ENCODE peak calls at places on chromosomes 1 and 21, in five cellular contexts. G, R, H, W and P are unnamed samples.

GRCh38 chr1:223041481-223041880 is 101.6 kb downstream of the TLR5 start:
- DNase-seq in G (no peak), R (no peak), H (no peak), W (no peak), P (no peak)

GRCh38 chr21:43341349-43342163 is 85.4 kb downstream of the SIK1 start:
- DNase-seq in R (no peak), G (peak; percentile 54), W (no peak), H (no peak), P (no peak)

GRCh38 chr1:228166170-228166936 is 749 bp downstream of the IBA57 start:
- DNase-seq in W (peak; percentile 77), H (no peak), R (peak; percentile 86), G (peak; percentile 74), P (peak; percentile 54)

GRCh38 chr1:152013664-152014237 is 20.1 kb upstream of the S100A10 start:
- DNase-seq in G (no peak), H (peak; percentile 48), R (no peak), W (no peak), P (no peak)

GRCh38 chr1:172973424-172973823 is 77.3 kb downstream of the TNFSF18 start:
- DNase-seq in H (no peak), G (no peak), R (no peak), W (peak; percentile 74), P (no peak)

GRCh38 chr1:41044197-41044596 is 22.7 kb upstream of the SLFNL1 start:
- DNase-seq in R (no peak), H (peak; percentile 59), W (no peak), G (no peak), P (no peak)

GRCh38 chr21:42583150-42583991 is 69.7 kb downstream of the SLC37A1 start:
- DNase-seq in W (peak; percentile 14), H (no peak), G (no peak), R (peak; percentile 25), P (no peak)

GRCh38 chr1:200224315-200224714 is 185.5 kb downstream of the ZNF281 start:
- DNase-seq in H (no peak), G (no peak), W (no peak), R (no peak), P (no peak)

GRCh38 chr1:24786191-24786590 is 40.9 kb downstream of the CLIC4 start:
- DNase-seq in H (no peak), G (no peak), W (no peak), R (no peak), P (no peak)

GRCh38 chr21:41698071-41698470 is 68.8 kb downstream of the RIPK4 start:
- DNase-seq in H (no peak), W (no peak), G (no peak), R (no peak), P (no peak)

GRCh38 chr1:207181838-207182237 is 77.8 kb downstream of the C4BPA start:
- DNase-seq in G (no peak), H (peak; percentile 23), R (no peak), W (no peak), P (no peak)

GRCh38 chr1:209875510-209875909 is 47.7 kb downstream of the UTP25 start:
- DNase-seq in R (no peak), G (peak; percentile 33), H (peak; percentile 51), W (no peak), P (no peak)

GRCh38 chr1:162616848-162617247 is 15.4 kb upstream of the DDR2 start:
- DNase-seq in G (no peak), R (no peak), H (no peak), W (no peak), P (no peak)

GRCh38 chr1:154478639-154479038 is 23.4 kb upstream of the TDRD10 start:
- DNase-seq in G (no peak), R (no peak), W (no peak), H (peak; percentile 34), P (no peak)

GRCh38 chr1:153490272-153491051 is 30.0 kb upstream of the S100A7 start:
- DNase-seq in R (peak; percentile 92), H (no peak), W (peak; percentile 81), G (peak; percentile 47), P (no peak)

GRCh38 chr1:53576381-53576801 is 117.2 kb downstream of the DMRTB1 start:
- DNase-seq in W (peak; percentile 15), G (no peak), H (no peak), R (peak; percentile 31), P (no peak)

GRCh38 chr21:26888256-26888655 is 43.0 kb upstream of the ADAMTS1 start:
- DNase-seq in W (no peak), G (no peak), R (no peak), H (no peak), P (no peak)

GRCh38 chr1:227915564-227916553 is 31.9 kb downstream of the WNT9A start:
- DNase-seq in W (no peak), R (no peak), H (no peak), G (no peak), P (no peak)

GRCh38 chr1:165431079-165431478 is 13.8 kb downstream of the RXRG start:
- DNase-seq in G (no peak), R (no peak), H (no peak), W (no peak), P (no peak)

GRCh38 chr1:83619497-83619896 is 379.4 kb downstream of the TTLL7 start:
- DNase-seq in W (no peak), R (no peak), H (no peak), G (no peak), P (no peak)

GRCh38 chr1:94258873-94259331 is 21.5 kb upstream of the ARHGAP29 start:
- DNase-seq in R (peak; percentile 80), G (no peak), W (peak; percentile 50), H (peak; percentile 85), P (no peak)

GRCh38 chr1:188904201-188904600 is 1573.5 kb downstream of the BRINP3 start:
- DNase-seq in H (peak; percentile 12), W (no peak), R (no peak), G (no peak), P (no peak)

GRCh38 chr1:150234309-150234646 is 1.6 kb downstream of the ANP32E start:
- DNase-seq in W (no peak), R (no peak), H (peak; percentile 76), G (no peak), P (no peak)

GRCh38 chr1:20184481-20184900 is 1.4 kb upstream of the UBXN10 start:
- DNase-seq in R (no peak), W (no peak), G (no peak), H (no peak), P (no peak)

GRCh38 chr21:45622416-45623097 is 21.0 kb upstream of the PCBP3 start:
- DNase-seq in W (no peak), H (no peak), R (peak; percentile 46), G (no peak), P (no peak)

GRCh38 chr1:25204797-25205441 is 27.4 kb downstream of the SYF2 start:
- DNase-seq in R (no peak), H (peak; percentile 21), W (no peak), G (peak; percentile 42), P (no peak)

GRCh38 chr1:22341791-22342605 is 109.7 kb upstream of the ZBTB40 start:
- DNase-seq in H (peak; percentile 43), R (no peak), G (no peak), W (no peak), P (no peak)

GRCh38 chr1:183676515-183677189 is 23.5 kb upstream of the APOBEC4 start:
- DNase-seq in H (no peak), W (no peak), G (no peak), R (no peak), P (no peak)

GRCh38 chr1:41783189-41783639 is 135.5 kb downstream of the HIVEP3 start:
- DNase-seq in R (no peak), G (peak; percentile 36), H (peak; percentile 71), W (no peak), P (no peak)

GRCh38 chr1:154419620-154420020 is 14.5 kb downstream of the IL6R start:
- DNase-seq in R (peak; percentile 98), W (peak; percentile 95), H (peak; percentile 96), G (no peak), P (no peak)

GRCh38 chr1:232911027-232911599 is 39.3 kb upstream of the NTPCR start:
- DNase-seq in W (no peak), G (no peak), H (no peak), R (no peak), P (no peak)

GRCh38 chr1:206004269-206004800 is 1.1 kb upstream of the RAB7B start:
- DNase-seq in W (no peak), R (no peak), H (no peak), G (no peak), P (no peak)

GRCh38 chr1:24635195-24635843 is 7.8 kb upstream of the SRRM1 start:
- DNase-seq in R (no peak), G (peak; percentile 60), W (no peak), H (peak; percentile 79), P (no peak)

GRCh38 chr1:151847867-151848596 is 5.5 kb downstream of the THEM5 start:
- DNase-seq in H (peak; percentile 92), G (no peak), R (peak; percentile 58), W (no peak), P (no peak)

GRCh38 chr1:39187276-39188046 is 17.0 kb upstream of the MACF1 start:
- DNase-seq in G (no peak), R (no peak), W (no peak), H (no peak), P (no peak)

GRCh38 chr21:42850866-42851391 is 28.4 kb downstream of the WDR4 start:
- DNase-seq in W (no peak), H (no peak), R (no peak), G (peak; percentile 23), P (no peak)

GRCh38 chr1:144101397-144102050 is 129.7 kb upstream of the FAM72C start:
- DNase-seq in H (peak; percentile 1), G (no peak), R (peak; percentile 75), W (peak; percentile 58), P (peak; percentile 23)

DNA sequence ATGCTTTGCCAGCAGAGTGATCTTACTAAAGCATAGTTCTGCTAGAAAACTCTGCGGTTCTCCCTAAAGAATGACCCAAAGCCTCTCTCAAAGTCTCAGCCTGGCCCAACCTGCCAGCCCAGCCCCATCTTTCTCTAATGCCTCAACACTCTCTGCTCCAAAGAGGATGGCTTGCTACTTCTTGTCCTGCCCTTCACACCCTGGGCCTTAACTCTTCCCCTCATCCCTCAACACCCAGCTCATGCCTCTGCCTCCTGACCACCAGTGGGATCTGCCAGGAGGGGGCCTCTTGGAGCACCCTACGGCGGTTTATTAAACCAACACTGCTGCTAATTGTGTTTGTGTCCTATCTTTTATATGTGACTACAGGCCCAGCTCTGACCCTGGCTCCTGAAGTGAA is 52.4 kb downstream of the CD58 start:
- DNase-seq in G (no peak), W (no peak), H (no peak), R (no peak), P (no peak)
- H3K9me3 ChIP-seq in G (no peaks in the 10 kb centered on the region), W (no peaks in the 10 kb centered on the region), H (no peaks in the 10 kb centered on the region), R (no peaks in the 10 kb centered on the region), P (no peaks in the 10 kb centered on the region)

DNA sequence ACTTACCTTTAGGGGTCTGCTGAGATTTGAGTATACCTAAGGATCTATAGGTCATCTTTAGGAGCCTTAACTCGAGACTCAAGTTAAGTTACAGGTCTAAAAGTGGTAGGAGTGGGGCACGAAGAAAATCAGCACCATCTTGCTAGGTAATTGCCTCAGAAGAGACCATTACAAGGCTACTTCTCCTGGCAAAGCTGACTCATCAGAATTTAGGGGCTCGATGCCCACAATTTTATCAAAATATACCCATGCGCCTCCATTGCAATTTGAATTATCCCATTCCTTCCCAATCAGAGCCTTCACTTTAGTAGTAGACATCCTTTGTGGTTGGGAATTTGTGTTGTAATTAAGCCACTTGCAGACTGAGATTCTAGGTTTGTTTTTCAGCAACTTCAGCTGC is 1994.3 kb downstream of the MRPL39 start:
- DNase-seq in W (no peak), G (no peak), H (no peak), R (no peak), P (no peak)
- H3K9me3 ChIP-seq in W (no peaks in the 10 kb centered on the region), G (no peaks in the 10 kb centered on the region), H (no peaks in the 10 kb centered on the region), R (no peaks in the 10 kb centered on the region), P (no peaks in the 10 kb centered on the region)

GRCh38 chr21:19343711-19344110 is 940.1 kb upstream of the TMPRSS15 start:
- DNase-seq in H (no peak), G (no peak), R (no peak), W (no peak), P (no peak)
- H3K9me3 ChIP-seq in H (no peaks in the 10 kb centered on the region), G (no peaks in the 10 kb centered on the region), R (no peaks in the 10 kb centered on the region), W (no peaks in the 10 kb centered on the region), P (no peaks in the 10 kb centered on the region)

GRCh38 chr1:4494558-4494957 is 159.9 kb upstream of the AJAP1 start:
- DNase-seq in W (no peak), R (no peak), G (peak; percentile 28), H (no peak), P (no peak)
- H3K9me3 ChIP-seq in W (no peaks in the 10 kb centered on the region), R (no peaks in the 10 kb centered on the region), G (no peaks in the 10 kb centered on the region), H (peaks cover 5% of the 10 kb centered on the region), P (no peaks in the 10 kb centered on the region)